ENCODE peak calls at places on chromosomes 13 and 19, in seven cellular contexts. F is activated CD4-positive, alpha-beta T cell treated with anti-CD3 and anti-CD28 coated beads, Interleukin-2, amount 50 U/mL, for 48 hours; B is nephron progenitor cell; I is heart right ventricle; T is activated CD8-positive, alpha-beta memory T cell treated with anti-CD3 and anti-CD28 coated beads, Interleukin-2, amount 10 ng/mL, durations not matched to agents 7 days and 5 days; C is B cell; W is activated naive CD4-positive, alpha-beta T cell treated with Interleukin-2 at 50 U/mL for 16 hours. U is an unnamed sample.

GRCh38 chr13:28613562-28613961 is 45.4 kb upstream of the POMP start:
- DNase-seq in I (no peak), F (no peak), C (no peak), W (no peak), B (no peak), T (no peak), U (no peak)

GRCh38 chr19:13082192-13083007 is 20.3 kb downstream of the LYL1 start:
- DNase-seq in T (no peak), B (peak; percentile 61), I (no peak), F (no peak), W (no peak), C (no peak), U (no peak)

GRCh38 chr19:36010402-36010801 is 1.8 kb upstream of the SYNE4 start:
- DNase-seq in B (no peak), I (no peak), W (no peak), T (no peak), C (no peak), F (no peak), U (no peak)

GRCh38 chr19:49056101-49056901 is 1.2 kb downstream of the CGB7 start:
- DNase-seq in W (peak; percentile 66), I (peak; percentile 66), F (peak; percentile 59), C (peak; percentile 75), B (peak; percentile 83), T (peak; percentile 73), U (no peak)

GRCh38 chr13:27037571-27037970 is 134.0 kb downstream of the USP12 start:
- DNase-seq in T (peak; percentile 19), W (no peak), I (no peak), F (no peak), B (no peak), C (no peak), U (no peak)

GRCh38 chr13:99228737-99229691 is 28.4 kb downstream of the UBAC2 start:
- DNase-seq in W (no peak), B (no peak), C (peak; percentile 72), T (no peak), I (no peak), F (no peak), U (no peak)

GRCh38 chr19:2391118-2391725 is 31.2 kb downstream of the TMPRSS9 start:
- DNase-seq in C (peak; percentile 72), I (no peak), W (peak; percentile 35), T (peak; percentile 51), F (peak; percentile 31), B (peak; percentile 33), U (no peak)

GRCh38 chr19:58434217-58434616 is 5.7 kb downstream of the ZNF132 start:
- DNase-seq in T (no peak), W (no peak), B (no peak), I (no peak), C (no peak), F (no peak), U (no peak)

GRCh38 chr19:53394522-53394973 is 401 bp upstream of the ZNF765 start:
- DNase-seq in T (no peak), W (no peak), C (no peak), F (no peak), B (peak; percentile 60), I (peak; percentile 61), U (no peak)

GRCh38 chr19:2411709-2412108 is 15.7 kb downstream of the TIMM13 start:
- DNase-seq in T (no peak), C (no peak), W (no peak), B (no peak), I (no peak), F (no peak), U (no peak)

GRCh38 chr13:83498486-83499190 is 383.6 kb downstream of the SLITRK1 start:
- DNase-seq in C (no peak), B (no peak), F (no peak), I (no peak), T (no peak), W (no peak), U (no peak)

GRCh38 chr19:19146000-19146608 is 7.8 kb upstream of the TMEM161A start:
- DNase-seq in C (peak; percentile 88), T (peak; percentile 90), I (peak; percentile 83), B (peak; percentile 94), W (peak; percentile 88), F (peak; percentile 94), U (peak; percentile 75)

GRCh38 chr19:18233224-18233825 is 7.1 kb upstream of the PDE4C start:
- DNase-seq in W (peak; percentile 56), T (peak; percentile 72), B (peak; percentile 96), C (peak; percentile 71), F (peak; percentile 49), I (peak; percentile 50), U (no peak)

GRCh38 chr13:41708648-41709175 is 251.4 kb downstream of the RGCC start:
- DNase-seq in C (no peak), W (no peak), I (peak; percentile 13), T (no peak), B (no peak), F (no peak), U (no peak)

GRCh38 chr19:42201489-42202289 is 15.8 kb downstream of the DEDD2 start:
- DNase-seq in C (peak; percentile 86), W (peak; percentile 41), I (no peak), T (peak; percentile 84), F (peak; percentile 49), B (no peak), U (no peak)

GRCh38 chr13:110922506-110922905 is 7.6 kb upstream of the ANKRD10 start:
- DNase-seq in B (no peak), C (no peak), I (no peak), F (no peak), W (no peak), T (no peak), U (no peak)

GRCh38 chr13:113113846-113114271 is 8.3 kb downstream of the F7 start:
- DNase-seq in T (no peak), I (no peak), B (no peak), C (no peak), F (no peak), W (no peak), U (no peak)

GRCh38 chr19:15378529-15379082 is 981 bp downstream of the AKAP8 start:
- DNase-seq in B (peak; percentile 46), W (peak; percentile 55), F (peak; percentile 56), C (peak; percentile 55), T (peak; percentile 70), I (no peak), U (peak; percentile 41)

GRCh38 chr19:44579663-44580365 is 33.5 kb upstream of the IGSF23 start:
- DNase-seq in I (no peak), B (no peak), W (no peak), C (no peak), F (no peak), T (no peak), U (no peak)

GRCh38 chr13:64925284-64925683 is 2304.9 kb downstream of the PCDH9 start:
- DNase-seq in W (no peak), B (peak; percentile 67), T (no peak), I (no peak), F (no peak), C (no peak), U (no peak)

GRCh38 chr13:48069573-48069972 is 25.3 kb downstream of the MED4 start:
- DNase-seq in W (no peak), B (no peak), C (no peak), I (no peak), T (no peak), F (no peak), U (no peak)

GRCh38 chr19:4571305-4571917 is 11.9 kb upstream of the SEMA6B start:
- DNase-seq in F (no peak), C (no peak), T (no peak), B (no peak), W (no peak), I (no peak), U (no peak)

GRCh38 chr19:30898353-30899103 is 450.7 kb downstream of the TSHZ3 start:
- DNase-seq in I (no peak), W (no peak), C (no peak), F (no peak), B (no peak), T (no peak), U (no peak)

GRCh38 chr13:33312150-33312908 is 26.8 kb upstream of the STARD13 start:
- DNase-seq in I (no peak), C (no peak), B (no peak), W (no peak), T (no peak), F (no peak), U (no peak)

GRCh38 chr13:82758056-82758455 is 1124.2 kb downstream of the SLITRK1 start:
- DNase-seq in B (no peak), C (no peak), F (no peak), I (no peak), T (no peak), W (no peak), U (no peak)

GRCh38 chr13:97911311-97912138 is 42.0 kb upstream of the IPO5 start:
- DNase-seq in T (no peak), B (no peak), F (peak; percentile 13), I (no peak), W (peak; percentile 3), C (peak; percentile 2), U (no peak)

GRCh38 chr19:35509018-35509652 is 4.3 kb downstream of the DMKN start:
- DNase-seq in I (no peak), F (peak; percentile 26), C (peak; percentile 47), W (peak; percentile 41), B (peak; percentile 37), T (peak; percentile 62), U (no peak)

GRCh38 chr13:93227280-93227905 is 786 bp downstream of the GPC6 start:
- DNase-seq in C (no peak), T (no peak), W (no peak), B (peak; percentile 58), F (no peak), I (no peak), U (no peak)

GRCh38 chr13:106513025-106513424 is 22.4 kb downstream of the EFNB2 start:
- DNase-seq in W (no peak), C (no peak), I (no peak), T (no peak), B (no peak), F (no peak), U (no peak)

GRCh38 chr13:21831654-21832324 is 160.9 kb downstream of the FGF9 start:
- DNase-seq in C (no peak), W (no peak), T (no peak), F (no peak), B (no peak), I (no peak), U (no peak)

GRCh38 chr13:41645313-41645712 is 188.0 kb downstream of the RGCC start:
- DNase-seq in I (no peak), T (no peak), C (no peak), W (no peak), B (no peak), F (no peak), U (no peak)

GRCh38 chr13:113816248-113816924 is 47.5 kb downstream of the GAS6 start:
- DNase-seq in T (no peak), I (no peak), W (no peak), F (peak; percentile 9), C (peak; percentile 21), B (no peak), U (no peak)

GRCh38 chr13:34941436-34941834 is 635 bp upstream of the NBEA start:
- DNase-seq in F (no peak), I (no peak), B (no peak), C (no peak), T (no peak), W (no peak), U (no peak)

GRCh38 chr13:25933520-25933919 is 118.3 kb downstream of the SHISA2 start:
- DNase-seq in F (no peak), T (no peak), I (no peak), B (no peak), W (no peak), C (no peak), U (no peak)

GRCh38 chr13:110244096-110244830 is 62.7 kb downstream of the COL4A1 start:
- DNase-seq in I (no peak), T (peak; percentile 15), B (no peak), C (no peak), W (no peak), F (no peak), U (no peak)

GRCh38 chr19:46076951-46077814 is 36.4 kb upstream of the IGFL4 start:
- DNase-seq in C (peak; percentile 8), F (peak; percentile 27), T (peak; percentile 47), B (peak; percentile 78), W (peak; percentile 6), I (no peak), U (no peak)